ENCODE peak calls at places on chromosomes 16 and 17, in six cellular contexts. E is GM23248, O is tibial artery, N is heart right ventricle, W is left ventricle myocardium inferior, M is GM12878. A is an unnamed sample. For H3K9me3 and H3K4me1, the result is how much of the 10 kb centered on the place peaks cover.

GRCh38 chr17:35537569-35538209 is at the start of gene SLFN12L:
- DNase-seq in W (no peak), O (no peak), E (no peak), N (no peak), M (no peak), A (peak)

GRCh38 chr17:4469552-4469951 is 29.1 kb upstream of the SPNS2 start:
- DNase-seq in W (peak), N (peak), E (no peak), M (no peak), O (no peak), A (no peak)

GRCh38 chr16:9966569-9967157 is 215.6 kb downstream of the GRIN2A start:
- DNase-seq in W (no peak), E (peak), O (no peak), M (peak), N (no peak), A (no peak)

GRCh38 chr17:36092228-36092627 is 2.3 kb upstream of the CCL3 start:
- DNase-seq in N (no peak), O (no peak), E (no peak), W (no peak), M (peak), A (no peak)

GRCh38 chr16:27756206-27756970 is 206.4 kb downstream of the KATNIP start:
- DNase-seq in M (no peak), W (no peak), E (no peak), O (no peak), N (no peak), A (peak)

GRCh38 chr16:85916141-85916890 is 17.4 kb downstream of the IRF8 start:
- DNase-seq in N (peak), W (peak), M (no peak), O (no peak), E (no peak), A (peak)

GRCh38 chr17:43341705-43342600 is 56.8 kb upstream of the ARL4D start:
- DNase-seq in W (no peak), M (no peak), E (peak), O (no peak), N (no peak), A (peak)

GRCh38 chr16:79843145-79843544 is 242.6 kb upstream of the MAF start:
- DNase-seq in M (no peak), E (no peak), N (no peak), W (no peak), O (no peak), A (no peak)

GRCh38 chr17:82495844-82496528 is 23.5 kb upstream of the FOXK2 start:
- DNase-seq in N (no peak), W (no peak), O (no peak), M (no peak), E (no peak), A (peak)

GRCh38 chr17:21286771-21287702 is 2.5 kb downstream of the MAP2K3 start:
- DNase-seq in M (no peak), O (no peak), W (no peak), N (no peak), E (no peak), A (peak)

GRCh38 chr17:74272731-74273201 is 1.3 kb upstream of the DNAI2 start:
- DNase-seq in O (no peak), W (peak), N (peak), M (no peak), E (no peak), A (peak)

DNA sequence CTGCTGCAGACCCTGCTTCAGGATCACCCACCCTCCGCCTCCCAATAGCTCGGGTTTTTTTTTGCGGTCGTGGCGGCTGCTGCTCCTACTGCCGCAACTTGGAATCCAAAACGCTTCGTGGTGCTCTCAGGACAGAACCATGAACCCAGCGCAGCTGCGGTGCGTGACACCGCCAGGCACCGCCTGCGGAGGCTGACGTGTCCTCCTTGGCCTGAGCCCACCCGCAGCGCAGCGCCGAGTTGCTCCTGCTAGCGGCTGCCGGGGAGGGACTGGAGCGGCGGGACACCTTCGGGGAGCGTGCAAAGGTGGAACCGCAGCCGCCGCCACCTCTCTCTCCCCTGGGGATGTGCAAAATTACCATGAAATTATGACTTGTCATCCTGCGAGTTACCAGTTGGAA is 1893.0 kb downstream of the TP53TG3F start:
- DNase-seq in E (no peak), W (no peak), O (no peak), N (no peak), M (no peak), A (no peak)
- H3K9me3 ChIP-seq in E (under half), W (under half), O (under half), N (under half), M (under half), A (under half)

GRCh38 chr17:75637561-75637960 is 4.3 kb downstream of the SMIM5 start:
- DNase-seq in O (no peak), N (no peak), M (no peak), E (no peak), W (no peak), A (peak)

GRCh38 chr17:75640556-75641119 is 7.4 kb downstream of the SMIM5 start:
- DNase-seq in N (no peak), O (no peak), M (no peak), E (no peak), W (no peak), A (peak)

GRCh38 chr17:75639327-75639726 is 6.1 kb downstream of the SMIM5 start:
- DNase-seq in M (no peak), E (no peak), N (no peak), O (no peak), W (no peak), A (peak)

GRCh38 chr17:75639771-75640555 is 6.7 kb downstream of the SMIM5 start:
- DNase-seq in O (no peak), N (no peak), M (no peak), W (no peak), E (no peak), A (peak)

GRCh38 chr17:75638893-75639292 is 5.7 kb downstream of the SMIM5 start:
- DNase-seq in M (no peak), W (peak), N (peak), E (no peak), O (peak), A (no peak)
- H3K4me1 ChIP-seq in M (under half), W (half or more), N (half or more), E (under half), O (under half), A (under half)

GRCh38 chr16:48590476-48590875 is 19.5 kb downstream of the N4BP1 start:
- DNase-seq in M (no peak), E (no peak), O (no peak), W (no peak), N (no peak), A (no peak)

GRCh38 chr16:48591976-48592375 is 18.0 kb downstream of the N4BP1 start:
- DNase-seq in E (no peak), W (no peak), N (peak), M (no peak), O (no peak), A (no peak)

GRCh38 chr16:48580925-48581500 is 29.0 kb downstream of the N4BP1 start:
- DNase-seq in E (peak), M (no peak), W (no peak), N (no peak), O (no peak), A (no peak)

GRCh38 chr16:48583075-48584065 is 26.6 kb downstream of the N4BP1 start:
- DNase-seq in M (no peak), N (no peak), W (no peak), O (no peak), E (peak), A (no peak)

DNA sequence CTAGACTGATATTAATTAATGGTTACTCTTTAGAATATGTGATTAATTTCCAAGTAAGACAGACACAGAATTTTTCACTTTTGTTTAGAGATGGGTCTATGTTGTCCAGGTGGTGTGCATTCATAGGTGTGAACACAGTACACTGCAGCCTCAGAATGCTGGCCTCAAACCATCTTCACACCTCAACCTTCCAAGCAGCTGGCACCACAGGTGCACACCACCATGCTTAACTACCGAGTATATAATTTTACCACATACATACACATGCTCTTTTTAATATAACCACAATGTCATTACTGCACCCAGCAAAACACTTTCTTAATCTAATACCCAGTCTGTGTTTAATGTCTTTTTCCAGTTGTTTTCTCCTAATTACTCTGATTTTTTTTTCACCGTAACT is 23.9 kb downstream of the N4BP1 start:
- DNase-seq in N (no peak), O (no peak), E (no peak), W (no peak), M (no peak), A (no peak)
- H3K9me3 ChIP-seq in N (under half), O (under half), E (under half), W (under half), M (under half), A (under half)

GRCh38 chr17:80650751-80651173 is 106.1 kb downstream of the RPTOR start:
- DNase-seq in E (no peak), O (no peak), M (no peak), N (no peak), W (no peak), A (no peak)

GRCh38 chr17:80649200-80649644 is 104.6 kb downstream of the RPTOR start:
- DNase-seq in M (no peak), O (no peak), E (peak), N (no peak), W (no peak), A (no peak)

GRCh38 chr17:80650339-80650672 is 105.7 kb downstream of the RPTOR start:
- DNase-seq in M (no peak), O (no peak), W (no peak), N (no peak), E (no peak), A (no peak)

GRCh38 chr17:80647746-80648145 is 103.1 kb downstream of the RPTOR start:
- DNase-seq in O (no peak), N (no peak), E (peak), W (no peak), M (no peak), A (peak)

GRCh38 chr17:80649672-80650338 is 105.2 kb downstream of the RPTOR start:
- DNase-seq in E (peak), N (peak), W (peak), O (no peak), M (no peak), A (peak)
- H3K4me1 ChIP-seq in E (under half), N (under half), W (under half), O (under half), M (under half), A (under half)

GRCh38 chr17:16622540-16623277 is 30.9 kb downstream of the ZNF624 start:
- DNase-seq in N (no peak), E (no peak), O (no peak), M (no peak), W (no peak), A (no peak)

GRCh38 chr17:16623282-16623681 is 30.4 kb downstream of the ZNF624 start:
- DNase-seq in O (no peak), W (no peak), E (no peak), N (no peak), M (no peak), A (no peak)

GRCh38 chr17:16617481-16618060 is 36.1 kb downstream of the ZNF624 start:
- DNase-seq in N (no peak), O (no peak), W (no peak), E (no peak), M (no peak), A (no peak)
- H3K9me3 ChIP-seq in N (half or more), O (under half), W (half or more), E (under half), M (under half), A (under half)

GRCh38 chr17:64384253-64385186 is 6.1 kb downstream of the PECAM1 start:
- DNase-seq in W (no peak), E (peak), N (no peak), M (no peak), O (peak), A (no peak)

GRCh38 chr17:64378890-64379354 is 11.7 kb downstream of the PECAM1 start:
- DNase-seq in M (peak), O (peak), W (no peak), E (no peak), N (no peak), A (no peak)

GRCh38 chr17:64380985-64381384 is 9.7 kb downstream of the PECAM1 start:
- DNase-seq in W (no peak), M (no peak), O (no peak), N (no peak), E (no peak), A (no peak)

GRCh38 chr17:64385187-64386083 is 5.2 kb downstream of the PECAM1 start:
- DNase-seq in M (peak), W (peak), O (peak), E (peak), N (peak), A (peak)

DNA sequence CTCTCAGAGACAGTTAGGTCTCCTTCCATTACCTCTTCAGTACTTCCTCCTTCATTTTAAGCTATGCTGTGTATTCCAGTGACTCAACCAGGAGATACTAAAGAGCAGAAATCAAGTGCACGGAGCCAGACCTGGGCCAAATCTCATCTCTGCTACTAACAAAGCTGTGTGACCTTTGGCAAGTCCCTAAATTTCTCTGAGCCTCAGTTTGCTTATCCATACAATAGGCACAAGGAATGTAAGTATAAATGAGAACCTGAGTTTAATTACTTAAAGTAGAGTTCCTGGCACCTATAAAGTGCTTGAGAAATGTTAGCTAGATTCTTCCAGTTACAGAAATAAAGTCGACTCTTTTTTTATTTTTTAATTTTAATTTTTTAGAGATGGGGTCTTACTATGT is 8.5 kb downstream of the PECAM1 start:
- DNase-seq in E (no peak), W (no peak), O (peak), N (no peak), M (no peak), A (no peak)
- H3K4me1 ChIP-seq in E (under half), W (half or more), O (under half), N (half or more), M (under half), A (under half)

GRCh38 chr16:35144212-35144932 is 1685.0 kb downstream of the TP53TG3F start:
- DNase-seq in W (no peak), M (no peak), N (no peak), E (no peak), O (peak), A (no peak)

GRCh38 chr16:35148748-35149147 is 1689.3 kb downstream of the TP53TG3F start:
- DNase-seq in W (no peak), N (no peak), M (no peak), E (no peak), O (no peak), A (no peak)

GRCh38 chr16:35146031-35146710 is 1686.8 kb downstream of the TP53TG3F start:
- DNase-seq in E (no peak), W (no peak), O (peak), M (no peak), N (no peak), A (no peak)

GRCh38 chr16:35147556-35148504 is 1688.4 kb downstream of the TP53TG3F start:
- DNase-seq in E (no peak), W (no peak), M (no peak), N (no peak), O (no peak), A (no peak)

DNA sequence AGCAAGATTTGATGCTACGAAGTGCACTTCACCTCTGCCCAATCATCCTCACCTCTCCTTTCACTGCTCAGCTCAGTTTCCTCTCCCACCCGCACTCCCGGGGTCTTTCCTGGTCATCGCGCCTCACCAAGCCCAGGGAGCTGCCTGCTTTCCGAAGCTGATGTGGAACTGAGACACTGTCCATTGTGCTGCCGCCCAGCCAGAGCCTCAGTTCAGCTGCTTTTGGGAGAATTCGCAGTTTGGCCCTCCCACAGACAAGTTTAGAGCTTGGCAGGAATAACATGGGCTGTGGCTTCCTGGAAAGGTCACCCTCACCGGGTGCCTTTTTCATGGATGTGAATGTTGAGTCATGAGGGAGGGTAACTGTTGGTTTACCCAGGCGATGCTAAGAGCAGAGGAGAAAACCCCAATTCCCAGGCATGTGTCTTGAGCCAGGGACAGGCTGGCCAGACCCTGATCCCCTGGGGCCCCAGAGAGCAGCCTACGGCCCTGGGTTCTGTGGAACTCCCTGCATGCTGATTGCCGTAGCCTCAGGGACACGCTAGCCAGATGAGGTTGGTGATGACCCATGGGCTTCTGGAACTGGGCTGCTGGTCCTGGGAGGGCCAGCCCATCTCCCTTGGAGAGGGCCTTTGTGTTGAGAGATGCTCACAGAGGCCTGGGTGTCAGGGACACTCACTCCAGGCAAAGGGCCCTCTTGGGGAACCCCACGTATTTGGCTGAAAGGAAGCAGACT is 1687.5 kb downstream of the TP53TG3F start:
- DNase-seq in N (no peak), W (no peak), E (no peak), O (no peak), M (no peak), A (no peak)
- H3K9me3 ChIP-seq in N (under half), W (under half), E (under half), O (under half), M (under half), A (under half)

GRCh38 chr16:19115148-19116021 is 1.6 kb downstream of the ITPRIPL2 start:
- DNase-seq in E (no peak), N (peak), M (no peak), O (peak), W (peak), A (no peak)
- H3K4me1 ChIP-seq in E (under half), N (half or more), M (under half), O (half or more), W (half or more), A (under half)

A was measured in osteoblast.